ENCODE peak calls at places on chromosomes 13 and 19, in nine cellular contexts. O, H, X, R, J, T, Q, M and C are unnamed samples.
A peak's percentile ranks its signal among the peaks of the same experiment; 100 is the strongest.

GRCh38 chr19:48290341-48290922 is 20.6 kb downstream of the ZNF114 start:
- DNase-seq in X (no peak), Q (no peak), O (no peak), J (no peak), H (peak; percentile 55), M (peak; percentile 81), R (peak; percentile 32), T (peak; percentile 42), C (peak; percentile 60)

GRCh38 chr13:46348976-46349375 is 38.1 kb downstream of the RUBCNL start:
- DNase-seq in M (no peak), O (no peak), J (no peak), X (no peak), Q (no peak), R (no peak), H (no peak), T (no peak), C (peak; percentile 73)

GRCh38 chr13:98141938-98142426 is 912 bp upstream of the FARP1 start:
- DNase-seq in X (peak; percentile 80), T (no peak), J (no peak), H (no peak), O (no peak), R (no peak), M (no peak), Q (no peak), C (no peak)

GRCh38 chr19:52941941-52942370 is 18.7 kb upstream of the ZNF888 start:
- DNase-seq in T (peak; percentile 56), H (peak; percentile 33), R (no peak), X (no peak), M (peak; percentile 35), Q (no peak), J (peak; percentile 75), O (no peak), C (no peak)

GRCh38 chr13:109760951-109761350 is 25.4 kb downstream of the IRS2 start:
- DNase-seq in O (no peak), H (no peak), J (no peak), M (no peak), R (no peak), Q (no peak), X (no peak), T (no peak), C (no peak)

GRCh38 chr19:33292595-33293254 is 9.6 kb downstream of the CEBPA start:
- DNase-seq in J (no peak), H (no peak), M (no peak), X (no peak), R (no peak), T (no peak), O (no peak), Q (no peak), C (peak; percentile 18)

GRCh38 chr13:89936256-89936655 is 1411.2 kb upstream of the MIR17HG start:
- DNase-seq in O (no peak), H (no peak), J (no peak), T (no peak), Q (no peak), M (peak; percentile 9), X (no peak), R (no peak), C (peak; percentile 28)

GRCh38 chr19:13646758-13647157 is 117.6 kb upstream of the MRI1 start:
- DNase-seq in T (no peak), Q (no peak), R (no peak), O (no peak), X (no peak), H (no peak), J (no peak), M (no peak), C (no peak)

GRCh38 chr19:41699968-41700323 is 8.5 kb upstream of the CEACAM5 start:
- DNase-seq in T (no peak), M (no peak), Q (no peak), H (no peak), O (no peak), R (no peak), J (no peak), X (no peak), C (no peak)

GRCh38 chr19:3785464-3785937 is 680 bp downstream of the MATK start:
- DNase-seq in H (no peak), O (no peak), T (no peak), M (no peak), R (no peak), Q (no peak), X (no peak), J (peak; percentile 2), C (no peak)

GRCh38 chr13:97982286-97982685 is 28.8 kb downstream of the IPO5 start:
- DNase-seq in M (no peak), H (no peak), Q (no peak), O (no peak), X (no peak), T (peak; percentile 64), J (no peak), R (no peak), C (peak; percentile 65)